ENCODE peak calls at places on chromosomes 3 and 15, in eight cellular contexts. One of them, this sample, is unnamed.
A peak's percentile ranks its signal among the peaks of the same experiment; 100 is the strongest.

GRCh38 chr3:142278451-142278850 is 53.1 kb upstream of the GK5 start:
- DNase-seq in HCT116: no peak
- DNase-seq in ureter: no peak
- DNase-seq in PC-9: no peak
- DNase-seq in H7: no peak
- DNase-seq in posterior cingulate gyrus: no peak
- DNase-seq in CD4-positive, alpha-beta T cell: no peak
- DNase-seq in GM06990: no peak
- DNase-seq in this sample: no peak

GRCh38 chr3:60812544-60812943 is 438.7 kb downstream of the FHIT start:
- DNase-seq in CD4-positive, alpha-beta T cell: no peak
- DNase-seq in HCT116: no peak
- DNase-seq in ureter: no peak
- DNase-seq in GM06990: peak; percentile 4
- DNase-seq in PC-9: no peak
- DNase-seq in posterior cingulate gyrus: no peak
- DNase-seq in H7: no peak
- DNase-seq in this sample: no peak

GRCh38 chr3:66041116-66041515 is 2.4 kb upstream of the MAGI1 start:
- DNase-seq in PC-9: no peak
- DNase-seq in GM06990: no peak
- DNase-seq in CD4-positive, alpha-beta T cell: no peak
- DNase-seq in H7: no peak
- DNase-seq in posterior cingulate gyrus: no peak
- DNase-seq in ureter: no peak
- DNase-seq in HCT116: no peak
- DNase-seq in this sample: no peak

GRCh38 chr3:43372809-43373587 is 86.7 kb downstream of the SNRK start:
- DNase-seq in ureter: no peak
- DNase-seq in PC-9: no peak
- DNase-seq in HCT116: no peak
- DNase-seq in H7: peak; percentile 60
- DNase-seq in CD4-positive, alpha-beta T cell: no peak
- DNase-seq in GM06990: no peak
- DNase-seq in posterior cingulate gyrus: no peak
- DNase-seq in this sample: no peak

GRCh38 chr15:72184165-72184811 is 13.3 kb downstream of the GRAMD2A start:
- DNase-seq in PC-9: peak; percentile 79
- DNase-seq in H7: peak; percentile 89
- DNase-seq in GM06990: no peak
- DNase-seq in ureter: no peak
- DNase-seq in posterior cingulate gyrus: no peak
- DNase-seq in CD4-positive, alpha-beta T cell: no peak
- DNase-seq in HCT116: peak; percentile 13
- DNase-seq in this sample: no peak

GRCh38 chr15:96354731-96355560 is 24.4 kb downstream of the NR2F2 start:
- DNase-seq in HCT116: no peak
- DNase-seq in CD4-positive, alpha-beta T cell: no peak
- DNase-seq in GM06990: no peak
- DNase-seq in H7: peak; percentile 15
- DNase-seq in ureter: no peak
- DNase-seq in posterior cingulate gyrus: no peak
- DNase-seq in PC-9: peak; percentile 65
- DNase-seq in this sample: no peak

GRCh38 chr3:106198828-106199194 is 330.0 kb upstream of the CBLB start:
- DNase-seq in GM06990: no peak
- DNase-seq in ureter: no peak
- DNase-seq in posterior cingulate gyrus: no peak
- DNase-seq in HCT116: no peak
- DNase-seq in CD4-positive, alpha-beta T cell: no peak
- DNase-seq in H7: no peak
- DNase-seq in PC-9: no peak
- DNase-seq in this sample: no peak

GRCh38 chr3:21665444-21665843 is 85.6 kb downstream of the ZNF385D start:
- DNase-seq in CD4-positive, alpha-beta T cell: no peak
- DNase-seq in H7: peak; percentile 32
- DNase-seq in PC-9: no peak
- DNase-seq in GM06990: no peak
- DNase-seq in HCT116: no peak
- DNase-seq in posterior cingulate gyrus: no peak
- DNase-seq in ureter: no peak
- DNase-seq in this sample: no peak

GRCh38 chr3:42660898-42661297 is 7.4 kb downstream of the ZBTB47 start:
- DNase-seq in H7: peak; percentile 75
- DNase-seq in posterior cingulate gyrus: no peak
- DNase-seq in CD4-positive, alpha-beta T cell: no peak
- DNase-seq in HCT116: no peak
- DNase-seq in GM06990: no peak
- DNase-seq in ureter: no peak
- DNase-seq in PC-9: no peak
- DNase-seq in this sample: no peak

GRCh38 chr3:124821356-124821755 is 65.8 kb downstream of the ITGB5 start:
- DNase-seq in HCT116: no peak
- DNase-seq in CD4-positive, alpha-beta T cell: no peak
- DNase-seq in ureter: no peak
- DNase-seq in GM06990: no peak
- DNase-seq in PC-9: no peak
- DNase-seq in posterior cingulate gyrus: no peak
- DNase-seq in H7: no peak
- DNase-seq in this sample: no peak

GRCh38 chr15:101652783-101653430 is 726 bp upstream of the TM2D3 start:
- DNase-seq in HCT116: no peak
- DNase-seq in ureter: no peak
- DNase-seq in GM06990: no peak
- DNase-seq in H7: peak; percentile 69
- DNase-seq in posterior cingulate gyrus: no peak
- DNase-seq in PC-9: no peak
- DNase-seq in CD4-positive, alpha-beta T cell: no peak
- DNase-seq in this sample: no peak

GRCh38 chr3:60053518-60054265 is 1003.9 kb upstream of the CFAP20DC start:
- DNase-seq in posterior cingulate gyrus: no peak
- DNase-seq in HCT116: no peak
- DNase-seq in ureter: no peak
- DNase-seq in H7: no peak
- DNase-seq in GM06990: no peak
- DNase-seq in CD4-positive, alpha-beta T cell: peak; percentile 20
- DNase-seq in PC-9: no peak
- DNase-seq in this sample: no peak

GRCh38 chr3:123679712-123680386 is 95.0 kb upstream of the HACD2 start:
- DNase-seq in ureter: no peak
- DNase-seq in GM06990: no peak
- DNase-seq in PC-9: no peak
- DNase-seq in H7: no peak
- DNase-seq in posterior cingulate gyrus: no peak
- DNase-seq in CD4-positive, alpha-beta T cell: no peak
- DNase-seq in HCT116: no peak
- DNase-seq in this sample: no peak

GRCh38 chr3:65548848-65549625 is 489.7 kb downstream of the MAGI1 start:
- DNase-seq in H7: peak; percentile 73
- DNase-seq in GM06990: peak; percentile 8
- DNase-seq in posterior cingulate gyrus: peak; percentile 28
- DNase-seq in PC-9: no peak
- DNase-seq in ureter: no peak
- DNase-seq in CD4-positive, alpha-beta T cell: no peak
- DNase-seq in HCT116: no peak
- DNase-seq in this sample: no peak

GRCh38 chr3:105957722-105958121 is 88.9 kb upstream of the CBLB start:
- DNase-seq in GM06990: no peak
- DNase-seq in HCT116: no peak
- DNase-seq in CD4-positive, alpha-beta T cell: no peak
- DNase-seq in ureter: no peak
- DNase-seq in PC-9: no peak
- DNase-seq in posterior cingulate gyrus: no peak
- DNase-seq in H7: no peak
- DNase-seq in this sample: no peak